ENCODE peak calls at places on chromosome 18, in six cellular contexts. P, J, G, Y, W and I are unnamed samples.
A peak's percentile ranks its signal among the peaks of the same experiment; 100 is the strongest.

GRCh38 chr18:62485684-62486083 is 37.1 kb upstream of the ZCCHC2 start:
- DNase-seq in P (peak; percentile 90), J (peak; percentile 60), G (no peak), Y (no peak), W (no peak), I (no peak)

GRCh38 chr18:34806527-34806926 is 96.4 kb downstream of the DTNA start:
- DNase-seq in P (no peak), J (no peak), G (no peak), Y (no peak), W (no peak), I (no peak)

GRCh38 chr18:24942144-24942543 is 409.8 kb downstream of the ZNF521 start:
- DNase-seq in P (no peak), J (no peak), G (no peak), Y (no peak), W (no peak), I (no peak)

GRCh38 chr18:28512357-28512756 is 335.4 kb upstream of the CDH2 start:
- DNase-seq in P (peak; percentile 28), J (no peak), G (no peak), Y (no peak), W (no peak), I (no peak)

GRCh38 chr18:80033181-80034067 is 810 bp upstream of the RBFA start:
- DNase-seq in P (peak; percentile 78), J (peak; percentile 64), G (no peak), Y (peak; percentile 17), W (no peak), I (peak; percentile 72)

GRCh38 chr18:34887881-34888580 is 153.2 kb upstream of the MAPRE2 start:
- DNase-seq in P (no peak), J (no peak), G (no peak), Y (no peak), W (no peak), I (no peak)

GRCh38 chr18:40249390-40250080 is 1705.5 kb upstream of the PIK3C3 start:
- DNase-seq in P (no peak), J (no peak), G (no peak), Y (no peak), W (no peak), I (no peak)

GRCh38 chr18:49898421-49898820 is 85.1 kb upstream of the ACAA2 start:
- DNase-seq in P (peak; percentile 73), J (peak; percentile 5), G (peak; percentile 24), Y (peak; percentile 59), W (peak; percentile 59), I (no peak)

GRCh38 chr18:27428120-27428519 is 243.0 kb upstream of the CHST9 start:
- DNase-seq in P (peak; percentile 1), J (no peak), G (no peak), Y (no peak), W (no peak), I (no peak)

GRCh38 chr18:26568926-26569700 is 20.8 kb upstream of the KCTD1 start:
- DNase-seq in P (no peak), J (no peak), G (no peak), Y (no peak), W (no peak), I (no peak)

GRCh38 chr18:35662293-35663062 is 80.9 kb downstream of the GALNT1 start:
- DNase-seq in P (no peak), J (no peak), G (no peak), Y (no peak), W (no peak), I (no peak)

GRCh38 chr18:61295153-61295552 is 38.1 kb upstream of the CDH20 start:
- DNase-seq in P (no peak), J (no peak), G (no peak), Y (no peak), W (no peak), I (no peak)

GRCh38 chr18:23735021-23735464 is 45.8 kb downstream of the LAMA3 start:
- DNase-seq in P (no peak), J (no peak), G (no peak), Y (no peak), W (no peak), I (no peak)

GRCh38 chr18:2218101-2218500 is 353.2 kb downstream of the METTL4 start:
- DNase-seq in P (no peak), J (no peak), G (no peak), Y (no peak), W (no peak), I (no peak)

GRCh38 chr18:8329186-8329771 is 280.0 kb upstream of the RAB12 start:
- DNase-seq in P (peak; percentile 58), J (no peak), G (no peak), Y (no peak), W (no peak), I (no peak)

GRCh38 chr18:5720132-5720531 is 175.2 kb downstream of the TMEM200C start:
- DNase-seq in P (no peak), J (no peak), G (no peak), Y (no peak), W (no peak), I (no peak)

DNA sequence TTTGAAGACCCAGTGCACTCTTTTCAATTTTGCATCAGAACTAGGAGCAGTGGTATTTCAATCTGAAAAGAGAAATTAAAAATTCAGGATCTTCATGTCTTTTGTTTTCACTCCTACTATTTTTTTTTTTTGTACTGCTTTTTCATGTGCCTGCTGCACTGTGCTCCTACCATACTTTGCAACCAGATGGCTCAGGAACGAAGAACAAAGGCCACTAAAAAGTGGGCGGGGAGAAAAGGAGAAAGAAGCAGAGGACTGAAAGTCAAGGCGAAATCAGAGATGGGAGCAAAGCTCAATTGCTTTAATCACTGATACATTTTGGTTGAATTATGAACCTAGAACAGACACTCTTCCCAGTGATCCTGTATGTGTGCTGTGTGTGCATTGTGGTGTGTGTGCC is 495.9 kb upstream of the TCF4 start:
- DNase-seq in P (no peak), J (no peak), G (no peak), Y (no peak), W (no peak), I (no peak)
- H3K9me3 ChIP-seq in P (no peaks in the 10 kb centered on the region), J (no peaks in the 10 kb centered on the region), G (no peaks in the 10 kb centered on the region), Y (no peaks in the 10 kb centered on the region), W (no peaks in the 10 kb centered on the region), I (no peaks in the 10 kb centered on the region)

GRCh38 chr18:78405763-78406162 is 573.9 kb upstream of the SALL3 start:
- DNase-seq in P (no peak), J (no peak), G (no peak), Y (no peak), W (no peak), I (no peak)
- H3K9me3 ChIP-seq in P (no peaks in the 10 kb centered on the region), J (no peaks in the 10 kb centered on the region), G (no peaks in the 10 kb centered on the region), Y (no peaks in the 10 kb centered on the region), W (no peaks in the 10 kb centered on the region), I (no peaks in the 10 kb centered on the region)

GRCh38 chr18:14936313-14936712 is 188.3 kb downstream of the ANKRD30B start:
- DNase-seq in P (no peak), J (no peak), G (no peak), Y (no peak), W (no peak), I (no peak)
- H3K9me3 ChIP-seq in P (no peaks in the 10 kb centered on the region), J (no peaks in the 10 kb centered on the region), G (no peaks in the 10 kb centered on the region), Y (no peaks in the 10 kb centered on the region), W (no peaks in the 10 kb centered on the region), I (no peaks in the 10 kb centered on the region)

GRCh38 chr18:43882358-43882757 is 605.1 kb upstream of the SYT4 start:
- DNase-seq in P (no peak), J (no peak), G (peak; percentile 20), Y (no peak), W (peak; percentile 34), I (no peak)

GRCh38 chr18:43883886-43884285 is 606.6 kb upstream of the SYT4 start:
- DNase-seq in P (peak; percentile 8), J (no peak), G (no peak), Y (no peak), W (no peak), I (no peak)

GRCh38 chr18:43888601-43889000 is 611.3 kb upstream of the SYT4 start:
- DNase-seq in P (no peak), J (no peak), G (no peak), Y (no peak), W (no peak), I (no peak)

GRCh38 chr18:43886341-43886740 is 609.1 kb upstream of the SYT4 start:
- DNase-seq in P (peak; percentile 15), J (no peak), G (no peak), Y (no peak), W (no peak), I (no peak)

GRCh38 chr18:43887491-43887890 is 610.2 kb upstream of the SYT4 start:
- DNase-seq in P (no peak), J (no peak), G (no peak), Y (no peak), W (no peak), I (no peak)
- H3K9me3 ChIP-seq in P (no peaks in the 10 kb centered on the region), J (no peaks in the 10 kb centered on the region), G (no peaks in the 10 kb centered on the region), Y (no peaks in the 10 kb centered on the region), W (no peaks in the 10 kb centered on the region), I (peaks cover under 1% of the 10 kb centered on the region)